ENCODE peak calls at places on chromosomes 16 and 17, in six cellular contexts. One of them, this sample, is unnamed.

GRCh38 chr16:49826515-49826914 is 29.4 kb downstream of the ZNF423 start:
- DNase-seq in tibial nerve: no peak
- DNase-seq in AG04450: no peak
- DNase-seq in GM23338: no peak
- DNase-seq in esophagus squamous epithelium: no peak
- DNase-seq in body of pancreas: no peak
- DNase-seq in this sample: no peak

GRCh38 chr17:80696964-80697363 is 152.3 kb downstream of the RPTOR start:
- DNase-seq in tibial nerve: no peak
- DNase-seq in body of pancreas: no peak
- DNase-seq in GM23338: no peak
- DNase-seq in esophagus squamous epithelium: no peak
- DNase-seq in AG04450: no peak
- DNase-seq in this sample: no peak

GRCh38 chr17:79834575-79835469 is 4.4 kb downstream of the CBX4 start:
- DNase-seq in body of pancreas: no peak
- DNase-seq in tibial nerve: no peak
- DNase-seq in AG04450: no peak
- DNase-seq in GM23338: peak; percentile 81
- DNase-seq in esophagus squamous epithelium: no peak
- DNase-seq in this sample: peak; percentile 52

GRCh38 chr17:76554131-76554530 is 14.3 kb downstream of the PRCD start:
- DNase-seq in AG04450: no peak
- DNase-seq in body of pancreas: peak; percentile 77
- DNase-seq in esophagus squamous epithelium: no peak
- DNase-seq in tibial nerve: no peak
- DNase-seq in GM23338: no peak
- DNase-seq in this sample: no peak

GRCh38 chr17:12438212-12438611 is 227.5 kb upstream of the MYOCD start:
- DNase-seq in GM23338: no peak
- DNase-seq in tibial nerve: no peak
- DNase-seq in AG04450: no peak
- DNase-seq in body of pancreas: no peak
- DNase-seq in esophagus squamous epithelium: no peak
- DNase-seq in this sample: no peak

GRCh38 chr17:60641810-60642220 is 35.8 kb upstream of the BCAS3 start:
- DNase-seq in tibial nerve: no peak
- DNase-seq in body of pancreas: peak; percentile 68
- DNase-seq in GM23338: peak; percentile 86
- DNase-seq in AG04450: peak; percentile 53
- DNase-seq in esophagus squamous epithelium: no peak
- DNase-seq in this sample: peak; percentile 26

GRCh38 chr16:35425270-35425669 is 1965.9 kb downstream of the TP53TG3F start:
- DNase-seq in esophagus squamous epithelium: no peak
- DNase-seq in AG04450: no peak
- DNase-seq in body of pancreas: no peak
- DNase-seq in tibial nerve: no peak
- DNase-seq in GM23338: no peak
- DNase-seq in this sample: no peak

GRCh38 chr17:29682054-29682453 is 59.3 kb upstream of the CORO6 start:
- DNase-seq in body of pancreas: no peak
- DNase-seq in AG04450: no peak
- DNase-seq in esophagus squamous epithelium: no peak
- DNase-seq in tibial nerve: no peak
- DNase-seq in GM23338: no peak
- DNase-seq in this sample: no peak

GRCh38 chr17:62648954-62649294 is 21.5 kb downstream of the MRC2 start:
- DNase-seq in body of pancreas: no peak
- DNase-seq in tibial nerve: no peak
- DNase-seq in esophagus squamous epithelium: no peak
- DNase-seq in AG04450: no peak
- DNase-seq in GM23338: peak; percentile 28
- DNase-seq in this sample: no peak

GRCh38 chr17:21392257-21392656 is 16.1 kb downstream of the KCNJ12 start:
- DNase-seq in GM23338: no peak
- DNase-seq in body of pancreas: no peak
- DNase-seq in AG04450: no peak
- DNase-seq in esophagus squamous epithelium: no peak
- DNase-seq in tibial nerve: no peak
- DNase-seq in this sample: no peak

DNA sequence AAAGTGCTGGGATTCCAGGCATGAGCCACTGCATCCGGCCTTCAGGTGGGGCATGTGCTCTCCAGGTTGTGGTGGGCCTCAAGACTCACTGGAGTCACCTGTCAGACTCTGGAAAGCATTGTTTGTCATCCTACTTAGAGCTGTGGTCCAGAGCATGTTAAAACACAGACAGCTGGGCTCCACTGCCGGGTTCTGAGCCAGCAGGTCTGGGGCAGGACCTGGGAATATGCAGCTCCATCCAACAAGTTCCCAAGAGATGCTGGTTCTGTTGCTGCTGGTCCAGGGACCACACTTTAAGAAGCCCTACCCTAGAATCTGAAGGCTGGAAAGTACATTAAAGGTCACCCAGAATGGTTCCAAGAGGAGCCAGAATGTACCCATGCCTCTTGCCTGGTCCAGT is 75.3 kb downstream of the GAS7 start:
- DNase-seq in tibial nerve: no peak
- DNase-seq in esophagus squamous epithelium: no peak
- DNase-seq in GM23338: no peak
- DNase-seq in AG04450: no peak
- DNase-seq in body of pancreas: no peak
- DNase-seq in this sample: no peak
- H3K27ac ChIP-seq in tibial nerve: peak overlapping the region; percentile 53
- H3K27ac ChIP-seq in esophagus squamous epithelium: peak overlapping the region; percentile 0
- H3K27ac ChIP-seq in GM23338: no peak overlapping the region
- H3K27ac ChIP-seq in AG04450: no peak overlapping the region
- H3K27ac ChIP-seq in body of pancreas: no peak overlapping the region
- H3K27ac ChIP-seq in this sample: no peak overlapping the region

GRCh38 chr17:48322060-48322459 is 108.0 kb downstream of the SKAP1 start:
- DNase-seq in AG04450: no peak
- DNase-seq in esophagus squamous epithelium: no peak
- DNase-seq in body of pancreas: no peak
- DNase-seq in GM23338: no peak
- DNase-seq in tibial nerve: no peak
- DNase-seq in this sample: no peak
- TF ChIP-seq CTCF in AG04450: peak; percentile 28
- TF ChIP-seq CTCF in esophagus squamous epithelium: no peak
- TF ChIP-seq CTCF in body of pancreas: no peak
- TF ChIP-seq CTCF in GM23338: no peak
- TF ChIP-seq CTCF in tibial nerve: no peak
- TF ChIP-seq CTCF in this sample: no peak

DNA sequence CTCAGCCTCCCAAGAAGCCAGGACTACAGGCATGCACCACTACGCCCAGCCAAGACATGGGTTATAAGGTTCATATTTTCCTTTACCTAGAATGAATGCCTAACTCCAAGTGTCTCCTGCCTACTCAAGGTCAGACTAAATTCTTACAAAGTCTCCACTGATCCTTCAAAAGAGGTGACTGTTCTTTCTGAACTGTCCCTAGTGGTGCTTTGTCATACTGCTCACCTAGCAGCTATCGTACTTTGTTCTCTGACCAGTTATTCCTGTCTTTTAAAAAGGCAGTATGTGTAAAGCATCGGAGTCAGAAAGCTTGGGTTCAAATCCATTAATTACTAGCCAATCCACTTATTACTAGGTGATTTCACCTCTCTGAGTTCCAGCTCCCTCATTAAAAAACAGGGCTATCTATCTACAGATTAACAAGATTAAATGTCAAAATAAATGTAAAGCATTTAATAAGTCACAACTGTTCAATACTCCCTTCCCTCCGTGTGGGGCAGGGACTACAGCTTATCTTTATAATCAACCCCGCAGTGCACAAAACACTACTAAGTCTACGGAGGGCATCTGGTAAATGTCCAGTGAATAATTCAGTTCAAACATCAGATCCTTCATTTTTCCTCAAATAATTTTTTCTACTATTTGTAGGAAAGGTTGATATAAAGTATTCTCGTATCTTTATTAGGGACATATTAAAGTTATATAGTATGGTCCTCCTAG is 20.0 kb upstream of the ITGA2B start:
- DNase-seq in GM23338: peak; percentile 28
- DNase-seq in body of pancreas: no peak
- DNase-seq in esophagus squamous epithelium: no peak
- DNase-seq in AG04450: no peak
- DNase-seq in tibial nerve: no peak
- DNase-seq in this sample: no peak
- H3K27me3 ChIP-seq in GM23338: no peaks in the 10 kb centered on the region
- H3K27me3 ChIP-seq in body of pancreas: no peaks in the 10 kb centered on the region
- H3K27me3 ChIP-seq in esophagus squamous epithelium: no peaks in the 10 kb centered on the region
- H3K27me3 ChIP-seq in AG04450: no peaks in the 10 kb centered on the region
- H3K27me3 ChIP-seq in tibial nerve: no peaks in the 10 kb centered on the region
- H3K27me3 ChIP-seq in this sample: no peaks in the 10 kb centered on the region

DNA sequence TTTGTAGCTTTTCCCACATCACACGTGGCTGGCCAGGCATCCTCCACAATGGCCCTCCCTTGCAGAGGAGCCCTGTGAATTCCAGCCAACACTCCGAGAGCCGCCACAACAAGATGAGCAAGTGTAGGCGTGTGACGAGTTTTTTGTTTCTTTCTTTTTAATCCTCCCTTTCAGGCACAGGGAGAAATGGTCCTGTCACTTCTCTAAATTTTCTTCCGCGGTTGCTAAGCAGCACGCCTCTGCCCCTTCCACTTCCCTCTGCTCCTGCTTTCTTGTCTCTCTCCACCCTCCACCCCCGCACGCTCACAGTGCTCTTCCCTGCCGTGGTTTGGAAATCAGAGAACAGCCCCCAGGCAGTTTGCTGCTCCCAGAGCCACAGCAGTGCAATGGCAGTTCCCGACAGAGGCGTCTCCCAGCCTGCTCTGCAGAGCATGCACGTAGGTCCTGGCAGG is 68.0 kb upstream of the MRTFB start:
- DNase-seq in tibial nerve: peak; percentile 21
- DNase-seq in body of pancreas: peak; percentile 21
- DNase-seq in AG04450: no peak
- DNase-seq in esophagus squamous epithelium: no peak
- DNase-seq in GM23338: peak; percentile 83
- DNase-seq in this sample: no peak
- H3K27ac ChIP-seq in tibial nerve: no peak overlapping the region
- H3K27ac ChIP-seq in body of pancreas: no peak overlapping the region
- H3K27ac ChIP-seq in AG04450: peak overlapping the region; percentile 52
- H3K27ac ChIP-seq in esophagus squamous epithelium: peak overlapping the region; percentile 62
- H3K27ac ChIP-seq in GM23338: no peak overlapping the region
- H3K27ac ChIP-seq in this sample: no peak overlapping the region